ENCODE peak calls at places on chromosomes 4 and X, in six cellular contexts. T, R, C, G, Q and L are unnamed samples.
A peak's percentile ranks its signal among the peaks of the same experiment; 100 is the strongest.

GRCh38 chr4:15868065-15868464 is 70.5 kb downstream of the FGFBP1 start:
- DNase-seq in T (no peak), R (no peak), C (no peak), G (no peak), Q (no peak), L (no peak)

GRCh38 chrX:65686246-65686645 is 18.8 kb downstream of the MSN start:
- DNase-seq in T (no peak), R (no peak), C (no peak), G (no peak), Q (no peak), L (no peak)

GRCh38 chr4:69849297-69849696 is 10.6 kb downstream of the SULT1E1 start:
- DNase-seq in T (no peak), R (no peak), C (no peak), G (no peak), Q (no peak), L (no peak)

GRCh38 chr4:157664726-157665125 is 444.2 kb downstream of the GRIA2 start:
- DNase-seq in T (no peak), R (no peak), C (no peak), G (no peak), Q (no peak), L (no peak)

GRCh38 chr4:178917756-178918155 is 1475.5 kb upstream of the AGA start:
- DNase-seq in T (no peak), R (no peak), C (no peak), G (peak; percentile 79), Q (no peak), L (no peak)

GRCh38 chrX:100931218-100931924 is 2.7 kb upstream of the XKRX start:
- DNase-seq in T (no peak), R (no peak), C (no peak), G (no peak), Q (no peak), L (no peak)

GRCh38 chr4:111961806-111962205 is 183.4 kb upstream of the FAM241A start:
- DNase-seq in T (no peak), R (no peak), C (no peak), G (no peak), Q (no peak), L (no peak)

GRCh38 chrX:140292188-140292587 is 212.7 kb downstream of the SOX3 start:
- DNase-seq in T (no peak), R (no peak), C (no peak), G (no peak), Q (no peak), L (no peak)

GRCh38 chr4:184237612-184238011 is 19.9 kb upstream of the ENPP6 start:
- DNase-seq in T (no peak), R (no peak), C (peak; percentile 80), G (no peak), Q (no peak), L (no peak)

GRCh38 chr4:56330691-56331090 is 56.6 kb downstream of the AASDH start:
- DNase-seq in T (no peak), R (no peak), C (no peak), G (no peak), Q (no peak), L (no peak)

GRCh38 chr4:81506731-81507130 is 35.0 kb upstream of the RASGEF1B start:
- DNase-seq in T (no peak), R (no peak), C (no peak), G (no peak), Q (no peak), L (no peak)

GRCh38 chr4:66062044-66062443 is 391.8 kb upstream of the EPHA5 start:
- DNase-seq in T (no peak), R (no peak), C (no peak), G (no peak), Q (no peak), L (no peak)

GRCh38 chrX:154123241-154124219 is 20.5 kb upstream of the OPN1LW start:
- DNase-seq in T (no peak), R (no peak), C (peak; percentile 63), G (no peak), Q (no peak), L (no peak)

GRCh38 chr4:77443941-77444340 is 161.7 kb upstream of the CXCL13 start:
- DNase-seq in T (no peak), R (no peak), C (no peak), G (no peak), Q (no peak), L (no peak)

GRCh38 chr4:186134254-186134653 is 29.8 kb downstream of the FAM149A start:
- DNase-seq in T (no peak), R (no peak), C (no peak), G (no peak), Q (no peak), L (no peak)

GRCh38 chrX:18674417-18674787 is 2.5 kb upstream of the RS1 start:
- DNase-seq in T (peak; percentile 3), R (no peak), C (peak; percentile 24), G (no peak), Q (peak; percentile 0), L (no peak)

GRCh38 chr4:106793933-106794332 is 242.2 kb downstream of the DKK2 start:
- DNase-seq in T (no peak), R (no peak), C (no peak), G (no peak), Q (no peak), L (no peak)

GRCh38 chrX:39816871-39817731 is 280.7 kb downstream of the BCOR start:
- DNase-seq in T (no peak), R (no peak), C (no peak), G (no peak), Q (no peak), L (peak; percentile 40)

GRCh38 chr4:7738458-7739076 is 201.1 kb downstream of the AFAP1 start:
- DNase-seq in T (no peak), R (no peak), C (no peak), G (no peak), Q (no peak), L (no peak)

GRCh38 chr4:68872442-68873217 is 56.8 kb downstream of the UGT2B10 start:
- DNase-seq in T (no peak), R (no peak), C (no peak), G (no peak), Q (no peak), L (peak; percentile 68)

GRCh38 chr4:149572711-149573110 is 242.9 kb downstream of the IQCM start:
- DNase-seq in T (no peak), R (no peak), C (no peak), G (no peak), Q (no peak), L (no peak)

GRCh38 chr4:82247171-82247570 is 126.6 kb downstream of the HNRNPD start:
- DNase-seq in T (no peak), R (no peak), C (no peak), G (no peak), Q (no peak), L (no peak)

GRCh38 chrX:31227250-31227649 is 155.4 kb upstream of the FTHL17 start:
- DNase-seq in T (no peak), R (no peak), C (no peak), G (no peak), Q (no peak), L (no peak)

GRCh38 chr4:165927815-165928214 is 54.8 kb downstream of the TLL1 start:
- DNase-seq in T (no peak), R (no peak), C (no peak), G (no peak), Q (no peak), L (no peak)

GRCh38 chrX:151899622-151900021 is 13.1 kb upstream of the MAGEA4 start:
- DNase-seq in T (no peak), R (no peak), C (no peak), G (no peak), Q (no peak), L (no peak)

GRCh38 chrX:53441531-53442321 is 7.6 kb upstream of the HSD17B10 start:
- DNase-seq in T (peak; percentile 52), R (peak; percentile 21), C (peak; percentile 80), G (peak; percentile 86), Q (peak; percentile 56), L (peak; percentile 70)

GRCh38 chr4:3411676-3412075 is 30.1 kb upstream of the HGFAC start:
- DNase-seq in T (no peak), R (no peak), C (no peak), G (no peak), Q (no peak), L (no peak)